ENCODE peak calls at places on chromosomes 2 and 18, in five cellular contexts. One of them, this sample, is unnamed.

GRCh38 chr18:58525517-58525916 is 103.4 kb downstream of the ALPK2 start:
- DNase-seq in K562: no peak
- DNase-seq in GM12878: peak
- DNase-seq in HepG2: no peak
- DNase-seq in SK-N-SH: no peak
- DNase-seq in this sample: peak

GRCh38 chr2:63058742-63059433 is 8.3 kb downstream of the OTX1 start:
- DNase-seq in GM12878: no peak
- DNase-seq in SK-N-SH: peak
- DNase-seq in HepG2: no peak
- DNase-seq in K562: no peak
- DNase-seq in this sample: no peak

GRCh38 chr2:198374375-198375072 is 570.1 kb downstream of the PLCL1 start:
- DNase-seq in SK-N-SH: peak
- DNase-seq in GM12878: no peak
- DNase-seq in HepG2: peak
- DNase-seq in K562: peak
- DNase-seq in this sample: peak

GRCh38 chr2:70009776-70010175 is 48.3 kb upstream of the ASPRV1 start:
- DNase-seq in GM12878: no peak
- DNase-seq in K562: peak
- DNase-seq in SK-N-SH: no peak
- DNase-seq in HepG2: no peak
- DNase-seq in this sample: no peak

GRCh38 chr2:223696719-223697118 is 94.6 kb upstream of the SCG2 start:
- DNase-seq in K562: no peak
- DNase-seq in SK-N-SH: no peak
- DNase-seq in GM12878: no peak
- DNase-seq in HepG2: peak
- DNase-seq in this sample: peak

GRCh38 chr18:48639772-48640432 is 101.1 kb downstream of the CTIF start:
- DNase-seq in SK-N-SH: no peak
- DNase-seq in HepG2: no peak
- DNase-seq in K562: peak
- DNase-seq in GM12878: no peak
- DNase-seq in this sample: no peak

GRCh38 chr2:157107460-157107859 is 150.0 kb upstream of the GALNT5 start:
- DNase-seq in K562: no peak
- DNase-seq in HepG2: no peak
- DNase-seq in GM12878: no peak
- DNase-seq in SK-N-SH: no peak
- DNase-seq in this sample: no peak

GRCh38 chr2:234836251-234836650 is 115.6 kb upstream of the SH3BP4 start:
- DNase-seq in GM12878: no peak
- DNase-seq in K562: no peak
- DNase-seq in HepG2: peak
- DNase-seq in SK-N-SH: peak
- DNase-seq in this sample: no peak

GRCh38 chr2:109537565-109538221 is 76.1 kb downstream of the SEPTIN10 start:
- DNase-seq in GM12878: no peak
- DNase-seq in HepG2: peak
- DNase-seq in K562: no peak
- DNase-seq in SK-N-SH: no peak
- DNase-seq in this sample: peak

GRCh38 chr2:126862730-126863129 is 36.0 kb upstream of the TEX51 start:
- DNase-seq in GM12878: no peak
- DNase-seq in HepG2: no peak
- DNase-seq in SK-N-SH: no peak
- DNase-seq in K562: no peak
- DNase-seq in this sample: no peak

GRCh38 chr2:218400167-218400929 is 680 bp downstream of the CTDSP1 start:
- DNase-seq in K562: peak
- DNase-seq in HepG2: no peak
- DNase-seq in GM12878: no peak
- DNase-seq in SK-N-SH: peak
- DNase-seq in this sample: no peak

GRCh38 chr2:232854082-232854481 is 16.0 kb upstream of the SNORC start:
- DNase-seq in GM12878: no peak
- DNase-seq in HepG2: no peak
- DNase-seq in K562: peak
- DNase-seq in SK-N-SH: no peak
- DNase-seq in this sample: peak

GRCh38 chr2:63058149-63058741 is 7.6 kb downstream of the OTX1 start:
- DNase-seq in HepG2: no peak
- DNase-seq in K562: no peak
- DNase-seq in GM12878: no peak
- DNase-seq in SK-N-SH: peak
- DNase-seq in this sample: peak

GRCh38 chr2:134206573-134206972 is 47.3 kb upstream of the MGAT5 start:
- DNase-seq in K562: no peak
- DNase-seq in HepG2: no peak
- DNase-seq in SK-N-SH: no peak
- DNase-seq in GM12878: no peak
- DNase-seq in this sample: peak

GRCh38 chr2:174300114-174300513 is 34.6 kb upstream of the SP9 start:
- DNase-seq in GM12878: no peak
- DNase-seq in SK-N-SH: no peak
- DNase-seq in K562: no peak
- DNase-seq in HepG2: peak
- DNase-seq in this sample: peak

GRCh38 chr2:148888003-148888501 is 13.0 kb downstream of the KIF5C start:
- DNase-seq in SK-N-SH: peak
- DNase-seq in HepG2: no peak
- DNase-seq in GM12878: no peak
- DNase-seq in K562: no peak
- DNase-seq in this sample: no peak

GRCh38 chr2:72694715-72695496 is 130.9 kb downstream of the EXOC6B start:
- DNase-seq in SK-N-SH: peak
- DNase-seq in HepG2: peak
- DNase-seq in K562: peak
- DNase-seq in GM12878: no peak
- DNase-seq in this sample: peak

GRCh38 chr2:29209551-29209950 is 94.3 kb downstream of the CLIP4 start:
- DNase-seq in HepG2: no peak
- DNase-seq in SK-N-SH: no peak
- DNase-seq in K562: no peak
- DNase-seq in GM12878: no peak
- DNase-seq in this sample: no peak

GRCh38 chr2:232538671-232539070 is 821 bp upstream of the CHRNG start:
- DNase-seq in HepG2: no peak
- DNase-seq in K562: no peak
- DNase-seq in GM12878: no peak
- DNase-seq in SK-N-SH: no peak
- DNase-seq in this sample: no peak

GRCh38 chr2:218658671-218659257 is 659 bp downstream of the ZNF142 start:
- DNase-seq in K562: peak
- DNase-seq in HepG2: peak
- DNase-seq in GM12878: no peak
- DNase-seq in SK-N-SH: peak
- DNase-seq in this sample: peak

GRCh38 chr2:203786912-203787311 is 80.5 kb downstream of the CD28 start:
- DNase-seq in SK-N-SH: peak
- DNase-seq in HepG2: peak
- DNase-seq in K562: no peak
- DNase-seq in GM12878: no peak
- DNase-seq in this sample: peak

DNA sequence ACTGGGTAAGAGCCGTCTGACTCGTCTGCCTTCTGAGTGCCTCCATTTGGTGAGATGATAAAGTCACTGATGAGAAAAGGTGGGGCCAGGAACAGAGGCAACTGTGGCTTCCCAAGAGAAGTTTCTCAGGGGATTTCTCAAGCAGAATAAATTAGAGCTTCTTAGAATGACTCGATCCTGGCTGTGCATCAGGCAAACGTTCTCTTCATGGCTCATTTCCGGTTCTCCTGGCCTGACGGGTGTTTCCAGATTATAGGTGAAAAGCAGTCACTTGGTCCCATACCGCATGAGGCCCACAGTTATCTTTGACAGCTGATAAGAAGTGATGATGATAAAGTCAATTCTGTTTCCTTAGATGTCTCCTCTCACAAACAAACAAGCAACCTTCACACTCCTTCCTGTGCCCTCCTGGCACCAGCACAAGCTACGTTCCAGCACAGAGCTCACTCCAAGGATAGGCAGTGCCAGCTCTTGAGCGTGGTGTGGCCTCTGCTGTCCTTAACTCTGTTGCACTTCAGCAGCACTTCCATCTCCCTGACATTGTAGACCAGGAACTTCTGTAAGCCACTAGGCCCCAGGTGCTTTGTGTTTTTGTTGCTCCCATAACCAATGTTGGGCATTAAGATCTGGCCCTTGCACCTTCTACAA is 37.8 kb upstream of the KCNF1 start:
- DNase-seq in SK-N-SH: no peak
- DNase-seq in GM12878: no peak
- DNase-seq in HepG2: no peak
- DNase-seq in K562: no peak
- DNase-seq in this sample: peak
- TF ChIP-seq SMC3 in SK-N-SH: no peak
- TF ChIP-seq SMC3 in GM12878: no peak
- TF ChIP-seq SMC3 in HepG2: no peak
- TF ChIP-seq SMC3 in K562: no peak
- TF ChIP-seq SMC3 in this sample: no peak

DNA sequence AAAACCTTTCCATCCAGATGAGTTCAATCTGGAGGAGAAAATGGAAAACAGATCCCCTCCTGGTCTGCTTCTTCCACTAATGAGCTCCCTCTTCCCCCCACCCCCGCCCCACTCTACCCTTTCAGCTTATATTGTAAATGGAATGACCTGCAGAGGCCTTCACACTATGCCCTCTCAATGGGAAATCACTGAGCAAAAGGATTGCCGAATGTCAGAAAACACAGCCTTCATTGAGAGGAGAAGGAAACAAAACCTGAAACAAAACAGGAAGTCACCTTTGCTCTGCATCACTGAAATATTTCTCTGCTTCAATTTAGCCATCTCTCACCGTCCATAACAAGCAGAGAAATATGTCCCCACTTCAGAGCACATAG is 1.6 kb upstream of the FRZB start:
- DNase-seq in HepG2: peak
- DNase-seq in K562: no peak
- DNase-seq in GM12878: no peak
- DNase-seq in SK-N-SH: peak
- DNase-seq in this sample: no peak
- H3K9ac ChIP-seq in HepG2: peak
- H3K9ac ChIP-seq in K562: no peak
- H3K9ac ChIP-seq in GM12878: no peak
- H3K9ac ChIP-seq in SK-N-SH: no peak
- H3K9ac ChIP-seq in this sample: no peak

DNA sequence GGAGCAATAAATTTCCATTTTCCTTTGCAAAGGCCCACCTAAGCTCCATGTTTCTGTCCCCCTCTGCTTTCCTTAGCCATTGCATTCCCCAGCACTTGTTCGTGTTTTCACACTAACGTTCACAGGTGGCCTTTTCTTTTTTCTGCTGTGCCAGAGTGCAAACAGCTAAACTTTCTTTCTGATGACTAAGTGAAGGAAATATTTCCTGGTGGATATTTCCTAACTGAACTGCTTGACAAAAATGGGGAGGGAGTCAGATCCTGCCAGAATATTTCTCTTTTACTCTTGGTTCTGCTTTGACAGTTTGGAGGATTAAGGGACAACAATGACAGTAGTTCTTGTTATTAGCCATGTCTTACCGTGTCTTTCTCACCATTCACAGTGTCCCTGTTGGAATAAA is 344.0 kb downstream of the ARHGAP15 start:
- DNase-seq in HepG2: no peak
- DNase-seq in SK-N-SH: no peak
- DNase-seq in K562: no peak
- DNase-seq in GM12878: no peak
- DNase-seq in this sample: peak
- TF ChIP-seq SMC3 in HepG2: no peak
- TF ChIP-seq SMC3 in SK-N-SH: no peak
- TF ChIP-seq SMC3 in K562: no peak
- TF ChIP-seq SMC3 in GM12878: no peak
- TF ChIP-seq SMC3 in this sample: no peak

DNA sequence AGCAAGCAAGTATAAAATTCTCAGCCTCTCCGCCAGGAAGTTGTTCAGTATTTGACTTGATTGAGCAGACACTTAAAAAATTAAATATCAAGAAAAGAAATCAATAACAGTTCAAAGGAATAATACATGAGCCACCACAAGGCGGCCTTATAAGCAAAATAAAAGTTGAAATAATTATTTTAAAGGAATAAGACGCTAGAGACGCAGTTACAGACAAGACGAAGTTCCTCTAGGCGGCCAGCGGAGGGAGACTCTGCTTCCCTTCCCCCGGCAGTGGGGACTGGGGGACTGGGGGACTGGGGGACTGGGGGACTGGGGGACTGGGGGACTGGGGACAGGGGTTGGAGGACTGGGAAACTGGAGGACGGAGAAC is 524 bp downstream of the CCDC178 start:
- DNase-seq in HepG2: no peak
- DNase-seq in K562: peak
- DNase-seq in SK-N-SH: peak
- DNase-seq in GM12878: no peak
- DNase-seq in this sample: peak
- H3K9ac ChIP-seq in HepG2: no peak
- H3K9ac ChIP-seq in K562: no peak
- H3K9ac ChIP-seq in SK-N-SH: no peak
- H3K9ac ChIP-seq in GM12878: no peak
- H3K9ac ChIP-seq in this sample: no peak

GRCh38 chr2:216634317-216635148 is 1.3 kb downstream of the IGFBP2 start:
- DNase-seq in HepG2: no peak
- DNase-seq in SK-N-SH: peak
- DNase-seq in K562: no peak
- DNase-seq in GM12878: no peak
- DNase-seq in this sample: no peak
- TF ChIP-seq SMC3 in HepG2: no peak
- TF ChIP-seq SMC3 in SK-N-SH: no peak
- TF ChIP-seq SMC3 in K562: no peak
- TF ChIP-seq SMC3 in GM12878: no peak
- TF ChIP-seq SMC3 in this sample: no peak

GRCh38 chr18:42141439-42141838 is 186.4 kb downstream of the PIK3C3 start:
- DNase-seq in SK-N-SH: no peak
- DNase-seq in GM12878: no peak
- DNase-seq in K562: no peak
- DNase-seq in HepG2: peak
- DNase-seq in this sample: peak
- H3K9ac ChIP-seq in SK-N-SH: no peak
- H3K9ac ChIP-seq in GM12878: no peak
- H3K9ac ChIP-seq in K562: no peak
- H3K9ac ChIP-seq in HepG2: no peak
- H3K9ac ChIP-seq in this sample: no peak